ENCODE peak calls at places on chromosomes 12 and 14, in five cellular contexts. I is esophagus squamous epithelium; B is HS-5; H is stimulated activated CD8-positive, alpha-beta memory T cell treated with anti-CD3 and anti-CD28 coated beads, Interleukin-7, amount 100 ng/mL, for 4 hours; X is pancreas. M is an unnamed sample.

GRCh38 chr12:80135624-80136023 is 36.3 kb downstream of the OTOGL start:
- DNase-seq in X (no peak), H (no peak), I (no peak), B (no peak), M (no peak)

GRCh38 chr12:103780093-103780440 is 61.0 kb downstream of the NT5DC3 start:
- DNase-seq in B (no peak), X (no peak), I (no peak), H (no peak), M (no peak)

GRCh38 chr14:65658202-65658601 is 245.7 kb downstream of the FUT8 start:
- DNase-seq in X (no peak), H (no peak), B (peak; percentile 23), I (no peak), M (peak; percentile 5)

GRCh38 chr14:97077253-97077653 is 280.1 kb downstream of the VRK1 start:
- DNase-seq in X (no peak), B (no peak), I (no peak), H (no peak), M (no peak)

GRCh38 chr14:71287567-71287966 is 380.3 kb downstream of the PCNX1 start:
- DNase-seq in B (no peak), I (no peak), X (no peak), H (no peak), M (no peak)

GRCh38 chr12:102883204-102883799 is 33.7 kb downstream of the PAH start:
- DNase-seq in B (no peak), X (peak; percentile 78), H (no peak), I (no peak), M (peak; percentile 5)

GRCh38 chr12:131096681-131097181 is 143.0 kb downstream of the ADGRD1 start:
- DNase-seq in B (no peak), I (no peak), H (no peak), X (no peak), M (no peak)

GRCh38 chr12:21675641-21676040 is 18.0 kb upstream of the LDHB start:
- DNase-seq in I (no peak), H (no peak), B (no peak), X (no peak), M (no peak)

GRCh38 chr12:22164101-22164500 is 118.1 kb downstream of the CMAS start:
- DNase-seq in B (no peak), X (no peak), I (no peak), H (no peak), M (no peak)

GRCh38 chr12:105831372-105831771 is 307.4 kb downstream of the NUAK1 start:
- DNase-seq in H (no peak), I (no peak), X (no peak), B (no peak), M (no peak)

GRCh38 chr12:116309343-116309742 is 31.9 kb upstream of the MED13L start:
- DNase-seq in I (no peak), H (no peak), X (no peak), B (no peak), M (no peak)

GRCh38 chr12:71125515-71125914 is 32.3 kb downstream of the TSPAN8 start:
- DNase-seq in X (no peak), B (no peak), H (no peak), I (no peak), M (no peak)

GRCh38 chr14:21543426-21544350 is 17.5 kb upstream of the SALL2 start:
- DNase-seq in B (no peak), X (no peak), I (no peak), H (no peak), M (no peak)

GRCh38 chr12:122834229-122834920 is 882 bp upstream of the HIP1R start:
- DNase-seq in X (no peak), H (no peak), I (no peak), B (no peak), M (no peak)

GRCh38 chr12:26032719-26033241 is 74.3 kb downstream of the RASSF8 start:
- DNase-seq in X (no peak), B (no peak), H (no peak), I (no peak), M (no peak)

GRCh38 chr14:101964297-101965144 is at the start of gene DYNC1H1:
- DNase-seq in B (no peak), I (peak; percentile 66), X (peak; percentile 91), H (peak; percentile 66), M (no peak)

GRCh38 chr12:27513155-27513824 is 10.7 kb upstream of the PPFIBP1 start:
- DNase-seq in B (no peak), X (no peak), H (no peak), I (no peak), M (no peak)

GRCh38 chr14:104278214-104278534 is 139.8 kb downstream of the KIF26A start:
- DNase-seq in I (no peak), X (no peak), H (no peak), B (no peak), M (no peak)

GRCh38 chr12:6072302-6072752 is 52.1 kb downstream of the VWF start:
- DNase-seq in X (no peak), I (no peak), H (no peak), B (no peak), M (no peak)

GRCh38 chr14:30621354-30621953 is 665 bp upstream of the SCFD1 start:
- DNase-seq in B (no peak), I (peak; percentile 4), H (no peak), X (peak; percentile 18), M (no peak)

GRCh38 chr14:69657961-69658360 is 46.6 kb downstream of the SUSD6 start:
- DNase-seq in X (peak; percentile 52), I (no peak), H (no peak), B (no peak), M (no peak)

GRCh38 chr14:32078030-32078793 is 1.1 kb downstream of the ARHGAP5 start:
- DNase-seq in H (no peak), X (peak; percentile 41), B (no peak), I (no peak), M (no peak)